ENCODE peak calls at places on chromosomes 1 and 21, in ten cellular contexts. I, C, Q, W, U, T, V, X, O and F are unnamed samples.

GRCh38 chr1:63041660-63042059 is 257.7 kb downstream of the ATG4C start:
- DNase-seq in W (no peak), U (no peak), Q (no peak), O (no peak), T (no peak), V (no peak), X (no peak), I (no peak), C (no peak), F (no peak)

GRCh38 chr21:45135868-45136267 is 61.5 kb downstream of the ADARB1 start:
- DNase-seq in U (no peak), T (no peak), O (no peak), C (no peak), W (no peak), Q (no peak), V (no peak), I (no peak), X (no peak), F (no peak)

GRCh38 chr1:103211073-103211472 is 102.8 kb upstream of the COL11A1 start:
- DNase-seq in U (no peak), T (no peak), X (peak; percentile 35), V (no peak), I (no peak), C (no peak), W (no peak), O (no peak), Q (no peak), F (peak; percentile 85)

GRCh38 chr1:167136191-167136614 is 42.3 kb downstream of the STYXL2 start:
- DNase-seq in V (no peak), I (peak; percentile 47), W (peak; percentile 19), U (peak; percentile 39), O (peak; percentile 49), C (peak; percentile 37), Q (no peak), X (peak; percentile 60), T (no peak), F (peak; percentile 87)

GRCh38 chr1:15932612-15933011 is 43.3 kb downstream of the ZBTB17 start:
- DNase-seq in C (no peak), T (no peak), X (no peak), Q (no peak), U (no peak), I (no peak), V (no peak), W (no peak), O (no peak), F (no peak)

GRCh38 chr1:117895482-117896114 is 33.8 kb downstream of the GDAP2 start:
- DNase-seq in U (peak; percentile 66), O (no peak), X (peak; percentile 85), I (peak; percentile 76), C (peak; percentile 77), Q (peak; percentile 50), W (peak; percentile 90), T (no peak), V (peak; percentile 56), F (peak; percentile 94)

GRCh38 chr1:41497056-41497440 is 12.6 kb upstream of the EDN2 start:
- DNase-seq in V (no peak), X (no peak), I (no peak), Q (no peak), W (no peak), T (no peak), C (no peak), U (no peak), O (peak; percentile 54), F (no peak)

GRCh38 chr1:160171352-160171751 is 19.0 kb upstream of the CASQ1 start:
- DNase-seq in W (no peak), O (no peak), X (peak; percentile 29), I (no peak), C (no peak), V (no peak), U (no peak), T (no peak), Q (no peak), F (peak; percentile 52)

GRCh38 chr1:224106568-224107281 is 7.2 kb upstream of the FBXO28 start:
- DNase-seq in T (no peak), O (no peak), X (peak; percentile 36), C (no peak), U (peak; percentile 41), W (peak; percentile 58), Q (no peak), I (peak; percentile 64), V (no peak), F (peak; percentile 77)

GRCh38 chr1:153881764-153882163 is 41.0 kb downstream of the GATAD2B start:
- DNase-seq in C (peak; percentile 66), W (peak; percentile 48), X (peak; percentile 34), U (no peak), Q (no peak), T (no peak), O (no peak), V (no peak), I (peak; percentile 3), F (peak; percentile 70)

GRCh38 chr1:44076093-44076492 is 42.5 kb upstream of the KLF17 start:
- DNase-seq in Q (no peak), U (no peak), X (no peak), W (peak; percentile 60), I (no peak), O (no peak), C (no peak), V (no peak), T (no peak), F (no peak)

GRCh38 chr1:59043796-59044195 is 253.1 kb upstream of the FGGY start:
- DNase-seq in V (peak; percentile 76), W (peak; percentile 92), C (no peak), Q (peak; percentile 89), T (no peak), O (peak; percentile 60), X (peak; percentile 66), U (peak; percentile 69), I (no peak), F (peak; percentile 93)

GRCh38 chr1:228006034-228006792 is 585 bp upstream of the WNT3A start:
- DNase-seq in O (no peak), V (no peak), W (no peak), C (no peak), T (peak; percentile 41), I (no peak), X (no peak), U (no peak), Q (peak; percentile 5), F (no peak)

GRCh38 chr1:185312361-185312760 is 4.7 kb downstream of the IVNS1ABP start:
- DNase-seq in T (no peak), Q (no peak), O (no peak), I (no peak), V (no peak), X (no peak), U (no peak), C (no peak), W (no peak), F (no peak)
- H3K4me3 ChIP-seq in T (no peak overlapping the region), Q (no peak overlapping the region), O (no peak overlapping the region), I (no peak overlapping the region), V (peak overlapping the region; percentile 99), X (no peak overlapping the region), U (no peak overlapping the region), C (no peak overlapping the region), W (no peak overlapping the region), F (no peak overlapping the region)

DNA sequence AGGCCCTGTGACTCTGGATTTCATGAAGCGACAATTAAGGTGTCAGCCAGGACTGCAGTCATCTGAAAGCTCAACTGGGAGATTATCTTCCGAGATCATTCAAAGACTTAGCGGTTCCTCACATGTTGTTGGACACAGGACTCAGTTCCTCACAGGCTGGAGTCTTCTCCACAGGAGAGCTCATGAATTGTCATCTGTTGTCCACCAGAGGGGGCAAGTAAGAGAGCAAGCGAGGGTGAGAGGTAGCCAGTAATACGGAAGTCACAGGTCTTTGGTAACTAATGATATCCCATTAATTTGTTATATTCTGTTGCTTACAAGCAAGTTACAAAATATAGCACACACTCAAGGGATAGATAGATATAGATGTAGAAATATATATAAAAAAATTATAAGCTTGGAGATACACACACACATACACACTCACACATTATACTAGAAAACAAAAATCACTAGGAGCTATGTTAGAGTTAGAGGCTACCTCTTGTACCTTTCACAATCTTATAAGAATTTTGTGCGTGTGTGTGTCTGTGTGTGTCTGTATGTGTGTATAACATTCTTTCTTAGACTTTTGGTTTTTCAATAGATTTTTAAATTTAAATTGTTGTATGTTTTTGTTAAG is 1695.3 kb downstream of the BRINP3 start:
- DNase-seq in Q (no peak), U (no peak), C (peak; percentile 44), W (peak; percentile 47), V (no peak), X (peak; percentile 1), T (no peak), I (peak; percentile 83), O (no peak), F (peak; percentile 74)
- TF ChIP-seq CTCF in Q (no peak), U (no peak), C (peak; percentile 94), W (peak; percentile 28), V (no peak), X (peak; percentile 80), T (no peak), I (peak; percentile 84), O (no peak), F (peak; percentile 83)

GRCh38 chr1:164967300-164967699 is 389.2 kb downstream of the LMX1A start:
- DNase-seq in W (no peak), T (no peak), V (no peak), C (no peak), I (no peak), U (no peak), Q (no peak), X (no peak), O (no peak), F (no peak)
- H3K4me3 ChIP-seq in W (no peak overlapping the region), T (no peak overlapping the region), V (no peak overlapping the region), C (no peak overlapping the region), I (no peak overlapping the region), U (no peak overlapping the region), Q (no peak overlapping the region), X (no peak overlapping the region), O (no peak overlapping the region), F (no peak overlapping the region)

GRCh38 chr1:4500441-4500840 is 154.0 kb upstream of the AJAP1 start:
- DNase-seq in Q (no peak), O (no peak), W (no peak), X (no peak), I (no peak), T (no peak), U (no peak), C (no peak), V (no peak), F (no peak)

GRCh38 chr1:4495809-4496208 is 158.6 kb upstream of the AJAP1 start:
- DNase-seq in Q (no peak), V (no peak), I (no peak), C (no peak), X (no peak), U (no peak), O (no peak), W (no peak), T (no peak), F (no peak)

GRCh38 chr1:4489486-4489885 is 164.9 kb upstream of the AJAP1 start:
- DNase-seq in U (no peak), T (no peak), I (no peak), Q (no peak), X (no peak), C (no peak), O (no peak), W (no peak), V (no peak), F (no peak)

GRCh38 chr1:4494558-4494957 is 159.9 kb upstream of the AJAP1 start:
- DNase-seq in W (no peak), O (no peak), Q (no peak), X (no peak), I (peak; percentile 51), C (no peak), V (no peak), U (no peak), T (no peak), F (no peak)
- TF ChIP-seq CTCF in W (no peak), O (no peak), Q (no peak), X (no peak), I (peak; percentile 54), C (no peak), V (peak; percentile 56), U (no peak), T (no peak), F (no peak)